ENCODE peak calls at places on chromosomes 16 and 17, in nine cellular contexts. V is tibial artery, G is mammary epithelial cell, M is heart right ventricle, Y is tibial nerve, T is body of pancreas, L is MM.1S, S is esophagus squamous epithelium, O is GM12878. J is an unnamed sample.

GRCh38 chr16:67632415-67633172 is 12.3 kb upstream of the CARMIL2 start:
- DNase-seq in V (no peak), G (no peak), M (peak; percentile 58), Y (no peak), T (no peak), L (no peak), S (no peak), O (no peak), J (no peak)

GRCh38 chr16:30378236-30379164 is 3.9 kb downstream of the SEPTIN1 start:
- DNase-seq in V (peak; percentile 98), G (peak; percentile 97), M (peak; percentile 100), Y (peak; percentile 99), T (peak; percentile 99), L (peak; percentile 98), S (peak; percentile 94), O (peak; percentile 81), J (peak; percentile 99)

GRCh38 chr17:41624208-41625101 is at the start of gene KRT17:
- DNase-seq in V (no peak), G (peak; percentile 99), M (no peak), Y (no peak), T (peak; percentile 17), L (no peak), S (no peak), O (no peak), J (no peak)

GRCh38 chr16:53518550-53519416 is 15.8 kb upstream of the AKTIP start:
- DNase-seq in V (no peak), G (no peak), M (no peak), Y (peak; percentile 37), T (peak; percentile 36), L (peak; percentile 96), S (peak; percentile 31), O (peak; percentile 97), J (no peak)

GRCh38 chr17:68450391-68450790 is 6.9 kb downstream of the WIPI1 start:
- DNase-seq in V (no peak), G (no peak), M (no peak), Y (no peak), T (no peak), L (no peak), S (no peak), O (no peak), J (no peak)

GRCh38 chr17:77036841-77037381 is 103.9 kb upstream of the SEC14L1 start:
- DNase-seq in V (no peak), G (peak; percentile 55), M (no peak), Y (no peak), T (no peak), L (peak; percentile 44), S (no peak), O (no peak), J (no peak)

GRCh38 chr17:81711814-81712467 is at the start of gene SLC25A10:
- DNase-seq in V (peak; percentile 53), G (peak; percentile 82), M (peak; percentile 76), Y (peak; percentile 60), T (peak; percentile 95), L (peak; percentile 94), S (no peak), O (no peak), J (peak; percentile 81)

GRCh38 chr17:39175695-39176093 is 9.7 kb upstream of the ARL5C start:
- DNase-seq in V (no peak), G (no peak), M (no peak), Y (no peak), T (no peak), L (no peak), S (no peak), O (no peak), J (peak; percentile 80)

GRCh38 chr16:15881794-15882379 is 6.5 kb downstream of the CEP20 start:
- DNase-seq in V (no peak), G (no peak), M (no peak), Y (no peak), T (no peak), L (no peak), S (no peak), O (no peak), J (peak; percentile 25)

GRCh38 chr17:73281926-73282325 is 20.2 kb upstream of the CPSF4L start:
- DNase-seq in V (no peak), G (no peak), M (no peak), Y (no peak), T (no peak), L (no peak), S (no peak), O (peak; percentile 76), J (no peak)

GRCh38 chr16:88323041-88323440 is 59.7 kb upstream of the ZNF469 start:
- DNase-seq in V (no peak), G (no peak), M (no peak), Y (no peak), T (no peak), L (no peak), S (no peak), O (no peak), J (no peak)

GRCh38 chr16:3444032-3444388 is 530 bp downstream of the NAA60 start:
- DNase-seq in V (no peak), G (peak; percentile 74), M (no peak), Y (no peak), T (no peak), L (no peak), S (no peak), O (no peak), J (no peak)

GRCh38 chr17:76506408-76507328 is 5.4 kb upstream of the RHBDF2 start:
- DNase-seq in V (peak; percentile 82), G (peak; percentile 54), M (peak; percentile 87), Y (peak; percentile 94), T (peak; percentile 83), L (peak; percentile 83), S (no peak), O (peak; percentile 40), J (peak; percentile 92)

GRCh38 chr17:28416703-28417311 is 10.8 kb upstream of the SLC46A1 start:
- DNase-seq in V (peak; percentile 43), G (peak; percentile 56), M (no peak), Y (peak; percentile 39), T (peak; percentile 81), L (peak; percentile 57), S (no peak), O (no peak), J (no peak)

GRCh38 chr17:36926701-36927100 is 10.6 kb upstream of the LHX1 start:
- DNase-seq in V (no peak), G (no peak), M (no peak), Y (no peak), T (no peak), L (no peak), S (no peak), O (no peak), J (no peak)

GRCh38 chr17:36926226-36926625 is 11.0 kb upstream of the LHX1 start:
- DNase-seq in V (no peak), G (no peak), M (no peak), Y (no peak), T (no peak), L (no peak), S (no peak), O (no peak), J (no peak)

GRCh38 chr17:36922175-36922574 is 15.1 kb upstream of the LHX1 start:
- DNase-seq in V (no peak), G (no peak), M (no peak), Y (no peak), T (no peak), L (no peak), S (no peak), O (no peak), J (no peak)

GRCh38 chr17:36921131-36921851 is 16.0 kb upstream of the LHX1 start:
- DNase-seq in V (no peak), G (peak; percentile 96), M (no peak), Y (no peak), T (no peak), L (no peak), S (no peak), O (no peak), J (no peak)

GRCh38 chr17:36923814-36924221 is 13.5 kb upstream of the LHX1 start:
- DNase-seq in V (no peak), G (no peak), M (no peak), Y (no peak), T (no peak), L (no peak), S (no peak), O (no peak), J (no peak)
- H3K4me1 ChIP-seq in V (no peaks in the 10 kb centered on the region), G (peaks cover 25% of the 10 kb centered on the region), M (peaks cover 9% of the 10 kb centered on the region), Y (no peaks in the 10 kb centered on the region), T (no peaks in the 10 kb centered on the region), L (peaks cover 4% of the 10 kb centered on the region), S (peaks cover 10% of the 10 kb centered on the region), O (peaks cover 8% of the 10 kb centered on the region), J (no peaks in the 10 kb centered on the region)

DNA sequence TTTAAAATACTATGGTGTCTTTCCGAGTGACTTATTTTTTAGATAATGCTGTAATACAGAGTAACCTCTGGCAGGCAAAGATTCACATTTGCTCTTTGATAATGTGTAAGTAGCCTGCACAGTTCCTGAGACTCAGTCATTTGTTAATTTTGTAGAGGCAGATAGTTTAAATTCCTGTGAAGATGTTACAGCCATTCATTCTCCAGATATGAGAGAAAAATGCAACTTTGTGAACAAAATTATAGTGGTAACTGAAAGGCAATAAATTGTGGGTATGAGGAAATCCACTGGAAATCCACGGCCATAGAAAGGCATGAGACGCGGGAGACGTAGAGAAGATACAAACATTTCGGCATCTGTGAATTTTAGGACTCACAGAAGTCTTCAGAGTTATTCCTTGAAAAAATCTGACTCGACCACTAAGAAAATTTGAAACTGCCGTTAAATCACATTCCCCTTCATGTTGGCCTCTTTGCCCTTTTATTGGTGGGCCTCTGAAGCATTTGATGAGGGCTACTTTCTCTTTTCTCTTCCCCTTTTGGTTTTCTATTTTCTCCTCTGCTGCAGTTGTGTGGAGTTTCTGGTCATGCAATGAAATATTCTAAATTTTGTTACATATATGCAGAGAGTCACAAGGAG is 18.8 kb downstream of the HS3ST3A1 start:
- DNase-seq in V (no peak), G (no peak), M (no peak), Y (no peak), T (no peak), L (no peak), S (no peak), O (no peak), J (no peak)
- H3K4me3 ChIP-seq in V (no peak overlapping the region), G (no peak overlapping the region), M (no peak overlapping the region), Y (no peak overlapping the region), T (no peak overlapping the region), L (no peak overlapping the region), S (no peak overlapping the region), O (no peak overlapping the region), J (no peak overlapping the region)

DNA sequence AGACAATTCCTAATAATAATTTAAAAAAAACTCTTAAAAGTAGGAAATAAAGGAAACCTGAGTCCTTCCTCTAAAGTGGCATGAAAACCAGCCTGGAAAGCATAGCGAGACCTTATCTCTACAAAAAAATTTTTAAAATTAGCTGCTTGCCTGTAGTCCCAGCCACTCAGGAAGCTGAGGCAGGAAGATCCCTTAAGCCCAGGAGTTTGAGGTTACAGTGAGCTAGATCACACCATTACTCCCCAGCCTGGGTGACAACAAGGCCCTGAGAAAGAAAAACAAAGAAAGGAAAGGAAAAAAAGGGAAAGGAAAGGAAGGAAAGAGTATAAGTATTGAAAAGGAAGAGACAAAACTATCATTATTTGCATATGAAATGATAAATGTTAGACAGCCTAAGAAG is 112.9 kb downstream of the GOSR1 start:
- DNase-seq in V (no peak), G (no peak), M (no peak), Y (no peak), T (no peak), L (no peak), S (no peak), O (no peak), J (no peak)
- H3K27me3 ChIP-seq in V (no peaks in the 10 kb centered on the region), G (no peaks in the 10 kb centered on the region), M (no peaks in the 10 kb centered on the region), Y (no peaks in the 10 kb centered on the region), T (no peaks in the 10 kb centered on the region), L (no peaks in the 10 kb centered on the region), S (peaks cover 3% of the 10 kb centered on the region), O (no peaks in the 10 kb centered on the region), J (no peaks in the 10 kb centered on the region)

DNA sequence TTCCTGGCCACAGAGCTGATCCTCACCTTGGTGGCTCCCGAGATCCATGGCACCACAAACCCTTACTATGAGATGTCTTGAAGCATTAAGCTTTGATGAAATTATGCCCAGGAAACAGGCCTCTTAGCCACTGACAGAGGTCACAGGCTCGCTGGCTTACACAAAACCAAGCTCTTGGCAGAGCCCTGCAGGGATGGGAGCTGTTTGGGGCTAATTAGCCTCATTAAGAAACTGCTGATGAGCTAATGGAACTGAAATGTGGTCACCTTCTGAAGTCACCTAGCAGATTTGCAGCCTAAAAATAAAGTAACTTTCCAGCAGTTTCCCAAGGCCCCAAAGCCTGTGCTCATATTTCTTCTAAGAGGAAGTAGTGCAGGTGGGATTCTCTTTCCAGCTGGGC is 339.2 kb downstream of the CA10 start:
- DNase-seq in V (no peak), G (no peak), M (no peak), Y (no peak), T (no peak), L (peak; percentile 9), S (no peak), O (no peak), J (no peak)
- H3K4me1 ChIP-seq in V (no peaks in the 10 kb centered on the region), G (no peaks in the 10 kb centered on the region), M (no peaks in the 10 kb centered on the region), Y (no peaks in the 10 kb centered on the region), T (peaks cover 12% of the 10 kb centered on the region), L (no peaks in the 10 kb centered on the region), S (no peaks in the 10 kb centered on the region), O (no peaks in the 10 kb centered on the region), J (no peaks in the 10 kb centered on the region)